ENCODE peak calls at places on chromosomes 6 and 20, in ten cellular contexts. W is testis, T is left cardiac atrium, L is activated T-cell treated with anti-CD3 and anti-CD28 coated beads for 4 hours, G is NCI-H510A treated with DMSO at 0.1 percent for 48 hours, V is SJCRH30, U is NCI-H1092 treated with DMSO at 0.1 percent for 48 hours, D is occipital lobe, Z is T-cell, S is SK-MEL-5. Y is an unnamed sample.

GRCh38 chr6:153003294-153003645 is 761 bp upstream of the MTRF1L start:
- DNase-seq in S (peak), V (peak), W (no peak), U (peak), G (peak), T (no peak), L (no peak), Z (no peak), D (no peak), Y (no peak)

GRCh38 chr6:119566546-119567263 is 217.1 kb upstream of the MAN1A1 start:
- DNase-seq in S (peak), G (no peak), D (peak), L (no peak), T (no peak), Z (no peak), V (no peak), U (no peak), W (peak), Y (no peak)

GRCh38 chr6:137878070-137878809 is 11.2 kb downstream of the TNFAIP3 start:
- DNase-seq in G (no peak), V (no peak), Z (no peak), D (no peak), U (no peak), W (no peak), L (no peak), S (no peak), T (no peak), Y (no peak)

GRCh38 chr20:43658068-43658722 is 8.7 kb upstream of the MYBL2 start:
- DNase-seq in U (no peak), V (no peak), W (no peak), T (no peak), S (no peak), G (no peak), L (no peak), D (no peak), Z (no peak), Y (no peak)

GRCh38 chr6:163996491-163996890 is 582.0 kb downstream of the QKI start:
- DNase-seq in V (no peak), T (no peak), U (no peak), Z (no peak), G (no peak), D (no peak), S (no peak), L (no peak), W (no peak), Y (no peak)

GRCh38 chr6:136816716-136817115 is 5.7 kb upstream of the PEX7 start:
- DNase-seq in W (peak), D (no peak), T (no peak), Z (no peak), G (no peak), V (no peak), L (no peak), S (no peak), U (no peak), Y (no peak)

GRCh38 chr20:576156-576555 is 32.6 kb upstream of the CSNK2A1 start:
- DNase-seq in Z (no peak), L (no peak), U (no peak), T (peak), W (no peak), S (no peak), G (no peak), V (no peak), D (no peak), Y (no peak)

GRCh38 chr6:156164701-156165454 is 612.3 kb upstream of the ARID1B start:
- DNase-seq in L (no peak), U (no peak), Z (no peak), S (no peak), D (no peak), V (no peak), T (no peak), G (no peak), W (no peak), Y (no peak)

GRCh38 chr6:52416629-52417151 is 3.5 kb upstream of the EFHC1 start:
- DNase-seq in D (no peak), L (peak), G (peak), S (peak), Z (no peak), V (peak), T (no peak), W (no peak), U (peak), Y (peak)